ENCODE peak calls at places on chromosome 18, in seven cellular contexts. J is fibroblast of lung, N is fibroblast of pulmonary artery, W is choroid plexus epithelial cell, P is Caco-2, K is fibroblast of villous mesenchyme, D is GM06990. V is an unnamed sample.

GRCh38 chr18:40570615-40571014 is 1384.4 kb upstream of the PIK3C3 start:
- DNase-seq in J (no peak), N (no peak), W (no peak), P (no peak), K (no peak), D (no peak), V (no peak)

GRCh38 chr18:64717026-64717425 is 568.1 kb upstream of the LINC00305 start:
- DNase-seq in J (no peak), N (no peak), W (no peak), P (no peak), K (no peak), D (no peak), V (no peak)

GRCh38 chr18:65206551-65207260 is 544.1 kb upstream of the CDH7 start:
- DNase-seq in J (no peak), N (no peak), W (no peak), P (peak; percentile 14), K (no peak), D (peak; percentile 0), V (no peak)

GRCh38 chr18:2935438-2936192 is 77.3 kb downstream of the LPIN2 start:
- DNase-seq in J (no peak), N (peak; percentile 49), W (peak; percentile 67), P (no peak), K (peak; percentile 47), D (no peak), V (no peak)

GRCh38 chr18:23970161-23971153 is 44.1 kb upstream of the TTC39C start:
- DNase-seq in J (no peak), N (no peak), W (no peak), P (no peak), K (no peak), D (no peak), V (no peak)

GRCh38 chr18:47248610-47249343 is 2.7 kb downstream of the SKOR2 start:
- DNase-seq in J (no peak), N (no peak), W (no peak), P (no peak), K (no peak), D (no peak), V (no peak)

GRCh38 chr18:7793100-7793499 is 226.0 kb downstream of the PTPRM start:
- DNase-seq in J (no peak), N (no peak), W (no peak), P (no peak), K (no peak), D (no peak), V (no peak)

GRCh38 chr18:12659904-12660605 is 2.1 kb upstream of the SPIRE1 start:
- DNase-seq in J (peak; percentile 61), N (peak; percentile 81), W (peak; percentile 81), P (peak; percentile 56), K (peak; percentile 87), D (peak; percentile 15), V (peak; percentile 64)

GRCh38 chr18:22676423-22676822 is 256.7 kb upstream of the RBBP8 start:
- DNase-seq in J (no peak), N (peak; percentile 69), W (peak; percentile 60), P (no peak), K (peak; percentile 86), D (no peak), V (no peak)

GRCh38 chr18:24492445-24492844 is 32.0 kb downstream of the HRH4 start:
- DNase-seq in J (no peak), N (no peak), W (no peak), P (no peak), K (no peak), D (peak; percentile 72), V (no peak)

GRCh38 chr18:13612111-13612997 is 114.0 kb downstream of the FAM210A start:
- DNase-seq in J (no peak), N (no peak), W (no peak), P (no peak), K (no peak), D (peak; percentile 83), V (peak; percentile 61)

GRCh38 chr18:61860302-61860701 is 32.5 kb downstream of the RNF152 start:
- DNase-seq in J (no peak), N (peak; percentile 34), W (peak; percentile 35), P (no peak), K (peak; percentile 30), D (no peak), V (no peak)

GRCh38 chr18:76805221-76805620 is 17.1 kb upstream of the ZNF236 start:
- DNase-seq in J (peak; percentile 42), N (peak; percentile 37), W (peak; percentile 59), P (no peak), K (no peak), D (no peak), V (peak; percentile 36)

GRCh38 chr18:47968721-47969120 is 38.3 kb upstream of the SMAD2 start:
- DNase-seq in J (peak; percentile 74), N (no peak), W (peak; percentile 21), P (no peak), K (no peak), D (no peak), V (no peak)

GRCh38 chr18:14970027-14970426 is 222.1 kb downstream of the ANKRD30B start:
- DNase-seq in J (no peak), N (no peak), W (no peak), P (no peak), K (no peak), D (no peak), V (no peak)

GRCh38 chr18:2981212-2981728 is 31.7 kb downstream of the LPIN2 start:
- DNase-seq in J (peak; percentile 89), N (peak; percentile 83), W (peak; percentile 97), P (no peak), K (peak; percentile 99), D (no peak), V (no peak)

GRCh38 chr18:77130229-77131099 is 2.1 kb downstream of the MBP start:
- DNase-seq in J (no peak), N (no peak), W (no peak), P (no peak), K (no peak), D (no peak), V (peak; percentile 70)

DNA sequence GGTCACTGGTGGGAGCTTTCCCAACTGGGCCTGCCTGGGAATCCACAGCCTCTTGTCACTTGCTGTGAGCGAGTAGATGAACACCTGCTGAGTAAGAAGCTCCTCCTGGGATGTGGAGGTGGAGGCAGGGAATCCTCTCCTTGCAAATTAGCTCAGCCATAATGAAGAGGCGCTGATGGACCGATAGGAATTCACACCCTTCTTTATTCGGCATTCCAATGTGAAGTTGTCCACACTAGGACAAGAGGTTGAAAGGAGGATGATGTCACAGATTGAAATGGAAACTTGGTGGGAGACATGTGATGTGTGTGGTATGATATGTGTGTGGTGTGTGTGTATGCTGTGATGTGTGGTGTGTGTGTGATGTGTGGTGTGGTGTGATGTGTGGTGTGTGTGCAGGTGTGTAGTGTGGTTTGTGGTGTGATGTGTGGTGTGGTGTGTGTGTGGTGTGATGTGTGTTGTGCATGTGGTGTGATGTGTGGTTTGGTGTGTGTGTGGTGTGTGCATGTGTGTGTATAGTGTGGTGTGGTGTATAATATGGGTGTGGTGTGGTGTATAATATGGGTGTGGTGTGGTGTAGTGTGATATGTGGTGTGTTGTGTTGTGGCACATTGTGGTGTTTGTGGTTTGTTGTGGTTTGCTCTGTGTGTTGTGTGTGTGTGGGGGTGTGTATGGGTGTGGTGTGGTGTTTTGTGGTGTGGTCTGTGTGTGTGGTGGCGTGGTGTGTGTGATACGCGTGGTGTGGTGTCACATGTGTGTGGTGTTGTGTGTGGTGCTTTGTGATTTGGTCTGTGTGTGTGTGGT is 216.4 kb downstream of the BCL2 start:
- DNase-seq in J (no peak), N (no peak), W (peak; percentile 8), P (no peak), K (no peak), D (no peak), V (no peak)
- H3K4me3 ChIP-seq in J (no peak overlapping the region), N (no peak overlapping the region), W (no peak overlapping the region), P (no peak overlapping the region), K (no peak overlapping the region), D (no peak overlapping the region), V (no peak overlapping the region)

DNA sequence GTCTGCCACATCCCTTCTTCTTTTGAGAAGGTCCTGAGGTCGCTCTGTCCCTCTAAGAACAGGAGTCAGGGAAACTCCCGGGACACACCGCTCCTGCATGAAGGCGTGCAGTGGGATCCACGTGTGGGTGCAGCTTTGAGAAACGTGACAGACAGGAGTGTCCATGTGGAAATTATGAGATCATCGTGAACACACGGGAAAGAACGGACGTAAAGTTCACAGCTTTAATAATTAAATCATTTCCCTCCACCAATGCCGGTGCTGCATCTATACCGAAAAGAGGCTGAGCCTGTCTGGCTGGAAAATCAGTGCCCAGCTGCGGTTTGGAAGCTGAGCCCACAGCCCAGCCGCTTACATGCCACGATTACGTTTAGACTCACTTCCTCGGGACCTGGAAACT is 372.4 kb upstream of the SALL3 start:
- DNase-seq in J (no peak), N (no peak), W (no peak), P (no peak), K (no peak), D (no peak), V (no peak)
- H3K4me3 ChIP-seq in J (no peak overlapping the region), N (no peak overlapping the region), W (no peak overlapping the region), P (no peak overlapping the region), K (no peak overlapping the region), D (no peak overlapping the region), V (no peak overlapping the region)

DNA sequence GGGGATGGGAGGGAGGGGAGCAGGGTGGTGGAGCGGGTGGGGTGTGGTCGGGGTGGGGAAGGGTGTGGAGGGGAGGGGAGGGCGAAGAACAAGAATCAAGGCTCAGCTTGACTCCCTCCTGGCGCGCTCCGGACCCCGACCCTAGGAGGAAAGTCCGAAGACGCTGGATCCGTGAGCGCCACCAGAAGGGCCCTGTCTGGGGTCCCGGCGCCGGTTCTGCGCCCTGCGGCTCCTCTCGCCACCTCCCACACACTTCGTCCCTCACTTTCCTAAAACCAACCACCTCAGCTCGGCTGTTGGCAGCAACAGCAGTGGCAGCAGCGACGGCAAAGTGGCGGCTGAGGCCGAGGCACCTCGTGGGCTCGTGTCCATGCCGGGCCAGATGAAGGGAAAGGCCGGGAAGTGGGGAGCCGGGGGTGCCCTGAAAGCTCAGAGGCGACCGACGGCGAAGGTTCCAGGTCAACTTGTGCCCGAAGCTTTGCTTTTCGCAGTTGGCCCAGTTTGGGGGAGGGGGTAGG is 2.1 kb downstream of the KLHL14 start:
- DNase-seq in J (no peak), N (no peak), W (no peak), P (no peak), K (no peak), D (peak; percentile 9), V (no peak)
- H3K4me3 ChIP-seq in J (no peak overlapping the region), N (no peak overlapping the region), W (no peak overlapping the region), P (no peak overlapping the region), K (no peak overlapping the region), D (peak overlapping the region; percentile 22), V (no peak overlapping the region)

GRCh38 chr18:9549405-9549804 is 65.0 kb downstream of the PPP4R1 start:
- DNase-seq in J (no peak), N (no peak), W (no peak), P (peak; percentile 46), K (no peak), D (no peak), V (no peak)
- H3K4me3 ChIP-seq in J (no peak overlapping the region), N (no peak overlapping the region), W (no peak overlapping the region), P (no peak overlapping the region), K (no peak overlapping the region), D (no peak overlapping the region), V (no peak overlapping the region)

GRCh38 chr18:34866310-34866709 is 156.2 kb downstream of the DTNA start:
- DNase-seq in J (no peak), N (no peak), W (no peak), P (no peak), K (no peak), D (no peak), V (no peak)
- H3K4me3 ChIP-seq in J (no peak overlapping the region), N (no peak overlapping the region), W (no peak overlapping the region), P (no peak overlapping the region), K (no peak overlapping the region), D (no peak overlapping the region), V (no peak overlapping the region)

DNA sequence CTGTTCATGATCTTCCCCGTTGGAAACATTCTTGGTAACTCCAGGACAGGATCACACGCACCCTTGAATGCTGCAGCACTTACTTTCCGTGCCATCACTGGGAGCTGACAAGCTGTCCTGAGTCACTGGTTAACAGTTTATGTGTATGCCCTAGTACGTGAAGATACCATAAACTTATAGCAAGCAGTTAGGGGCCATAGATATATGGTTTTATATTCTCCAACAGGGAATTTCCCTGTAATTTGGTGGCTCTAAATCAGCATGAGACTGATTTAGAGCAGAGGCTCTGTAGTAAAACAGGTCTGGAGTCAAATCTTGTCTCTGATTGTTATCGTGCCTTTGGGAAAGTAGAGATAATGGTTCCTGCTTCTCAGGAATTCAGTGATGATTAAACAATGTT is 215.1 kb downstream of the VAPA start:
- DNase-seq in J (no peak), N (no peak), W (no peak), P (no peak), K (no peak), D (no peak), V (no peak)
- H3K4me3 ChIP-seq in J (no peak overlapping the region), N (no peak overlapping the region), W (no peak overlapping the region), P (no peak overlapping the region), K (no peak overlapping the region), D (no peak overlapping the region), V (no peak overlapping the region)

V was measured in NB4.